ENCODE peak calls at places on chromosomes 16 and 17, in seven cellular contexts. X is breast epithelium, S is astrocyte of the spinal cord, W is uterus, N is cardiac fibroblast, B is fibroblast of lung, F is fibroblast of mammary gland. U is an unnamed sample.

GRCh38 chr16:46976550-46976949 is 3.1 kb upstream of the DNAJA2 start:
- DNase-seq in X (no peak), S (no peak), W (no peak), N (no peak), B (no peak), F (no peak), U (peak; percentile 79)

GRCh38 chr16:86088287-86088686 is 189.3 kb downstream of the IRF8 start:
- DNase-seq in X (peak; percentile 34), S (no peak), W (no peak), N (no peak), B (no peak), F (no peak), U (no peak)

GRCh38 chr17:7041607-7042506 is 2.0 kb downstream of the SLC16A11 start:
- DNase-seq in X (no peak), S (no peak), W (no peak), N (peak; percentile 16), B (no peak), F (no peak), U (no peak)

GRCh38 chr17:59565959-59566324 is 532 bp downstream of the DHX40 start:
- DNase-seq in X (no peak), S (peak; percentile 81), W (no peak), N (peak; percentile 79), B (peak; percentile 78), F (peak; percentile 83), U (peak; percentile 75)

GRCh38 chr16:7366041-7366440 is 33.4 kb downstream of the RBFOX1 start:
- DNase-seq in X (no peak), S (no peak), W (no peak), N (no peak), B (no peak), F (no peak), U (no peak)

GRCh38 chr17:17944743-17945142 is 27.5 kb downstream of the TOM1L2 start:
- DNase-seq in X (no peak), S (no peak), W (no peak), N (no peak), B (no peak), F (no peak), U (no peak)

GRCh38 chr17:67066717-67067116 is 22.4 kb downstream of the CACNG1 start:
- DNase-seq in X (no peak), S (no peak), W (no peak), N (no peak), B (no peak), F (no peak), U (no peak)

GRCh38 chr17:15999974-16000827 is 577 bp downstream of the TTC19 start:
- DNase-seq in X (no peak), S (peak; percentile 38), W (peak; percentile 47), N (peak; percentile 44), B (peak; percentile 41), F (peak; percentile 33), U (no peak)

GRCh38 chr17:7477392-7478275 is 1.8 kb downstream of the ZBTB4 start:
- DNase-seq in X (peak; percentile 73), S (peak; percentile 57), W (no peak), N (peak; percentile 77), B (peak; percentile 87), F (peak; percentile 83), U (no peak)

DNA sequence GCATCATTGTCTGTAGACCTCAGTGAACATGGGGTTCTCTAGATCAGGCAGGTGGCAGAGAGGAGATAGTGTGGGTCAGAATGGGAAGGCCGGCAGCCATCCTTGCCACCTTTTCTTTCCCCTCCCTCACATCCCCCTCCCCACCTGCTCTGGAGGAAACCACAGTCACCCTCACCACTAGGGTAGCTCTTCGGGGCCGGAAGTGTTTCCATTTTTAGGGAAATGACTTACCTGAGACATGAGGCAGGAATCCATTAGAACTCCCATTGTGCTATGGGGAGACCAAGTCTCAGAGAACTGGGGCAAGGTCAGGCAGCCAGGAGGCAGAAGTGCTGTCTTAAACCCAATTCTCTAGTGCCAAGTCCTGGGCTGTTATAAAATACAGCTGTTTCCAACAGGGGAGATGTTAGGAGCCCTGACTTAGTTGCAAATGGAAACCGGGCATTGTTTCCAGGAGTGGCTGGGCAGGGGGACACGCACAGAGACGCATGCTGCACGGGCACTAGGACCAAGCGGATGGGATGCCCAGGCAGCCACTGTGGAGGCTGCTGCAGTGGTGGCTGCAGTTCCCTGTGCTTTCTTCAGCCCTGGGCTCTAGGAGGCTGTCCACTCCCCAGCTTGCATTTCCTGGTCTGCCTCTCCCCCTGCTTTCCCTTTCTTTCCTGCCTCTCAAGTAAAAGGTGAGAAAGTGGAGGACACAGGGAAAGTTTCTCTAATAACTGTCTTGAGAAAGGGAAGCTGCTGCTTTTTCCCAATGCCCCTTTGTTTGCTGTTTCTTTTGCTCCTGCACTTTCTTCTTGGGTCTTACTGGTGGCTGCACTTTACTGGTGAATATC is 2.8 kb downstream of the HAS3 start:
- DNase-seq in X (no peak), S (no peak), W (no peak), N (no peak), B (no peak), F (no peak), U (no peak)
- H3K4me3 ChIP-seq in X (no peak overlapping the region), S (no peak overlapping the region), W (no peak overlapping the region), N (no peak overlapping the region), B (no peak overlapping the region), F (no peak overlapping the region), U (no peak overlapping the region)

GRCh38 chr17:63154586-63155244 is 188.7 kb downstream of the TANC2 start:
- DNase-seq in X (no peak), S (no peak), W (no peak), N (no peak), B (no peak), F (no peak), U (no peak)
- TF ChIP-seq CTCF in X (no peak), S (no peak), W (no peak), N (no peak), B (no peak), F (no peak), U (no peak)

GRCh38 chr16:89923640-89924297 is 627 bp downstream of the TUBB3 start:
- DNase-seq in X (no peak), S (no peak), W (no peak), N (no peak), B (no peak), F (no peak), U (no peak)
- H3K4me3 ChIP-seq in X (peak overlapping the region; percentile 54), S (peak overlapping the region; percentile 94), W (no peak overlapping the region), N (peak overlapping the region; percentile 85), B (peak overlapping the region; percentile 82), F (peak overlapping the region; percentile 57), U (peak overlapping the region; percentile 66)

GRCh38 chr16:50322333-50322732 is 46.5 kb downstream of the BRD7 start:
- DNase-seq in X (no peak), S (no peak), W (no peak), N (no peak), B (no peak), F (no peak), U (no peak)

GRCh38 chr16:50320310-50320709 is 48.5 kb downstream of the BRD7 start:
- DNase-seq in X (no peak), S (no peak), W (no peak), N (no peak), B (no peak), F (no peak), U (no peak)

GRCh38 chr16:50326264-50326663 is 42.5 kb downstream of the BRD7 start:
- DNase-seq in X (no peak), S (no peak), W (no peak), N (no peak), B (no peak), F (no peak), U (no peak)

GRCh38 chr16:50324345-50324744 is 44.4 kb downstream of the BRD7 start:
- DNase-seq in X (no peak), S (no peak), W (no peak), N (no peak), B (no peak), F (no peak), U (no peak)

DNA sequence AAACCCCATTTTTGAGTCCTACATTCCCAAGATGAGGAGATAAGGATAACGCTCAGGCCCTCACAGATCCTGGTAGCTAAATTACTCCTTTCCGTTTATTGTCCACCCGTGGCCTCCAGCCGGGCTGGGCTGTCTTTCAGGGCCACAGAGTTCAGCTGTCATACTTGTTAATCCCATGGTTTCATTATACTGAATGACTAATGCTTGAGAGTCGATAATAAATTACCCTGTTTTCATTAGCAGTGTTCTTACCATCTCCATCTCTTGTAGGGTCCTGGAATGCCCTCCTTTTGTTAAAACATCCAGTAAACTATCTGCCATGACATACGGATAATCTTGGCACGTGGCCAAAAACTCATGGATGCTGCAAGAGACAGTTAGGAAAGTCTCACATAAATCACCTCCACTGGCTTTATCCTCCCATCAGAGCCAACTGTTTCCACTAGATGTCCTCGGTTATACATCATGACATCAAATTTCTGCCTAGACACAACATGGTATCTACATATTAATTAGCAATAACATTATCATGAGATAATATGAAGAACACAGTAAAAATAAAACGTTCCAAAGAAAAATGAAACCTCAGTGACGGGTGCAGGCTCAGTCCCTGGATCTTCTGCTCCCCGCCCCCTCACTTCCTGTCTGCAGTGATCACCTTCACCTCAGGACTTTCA is 45.3 kb downstream of the BRD7 start:
- DNase-seq in X (no peak), S (peak; percentile 38), W (no peak), N (peak; percentile 50), B (peak; percentile 60), F (peak; percentile 76), U (no peak)
- TF ChIP-seq CTCF in X (no peak), S (peak; percentile 24), W (no peak), N (peak; percentile 24), B (no peak), F (peak; percentile 24), U (peak; percentile 60)

GRCh38 chr17:61007980-61008379 is 330.3 kb downstream of the BCAS3 start:
- DNase-seq in X (no peak), S (peak; percentile 47), W (no peak), N (peak; percentile 56), B (peak; percentile 18), F (peak; percentile 20), U (no peak)
- H3K4me3 ChIP-seq in X (no peak overlapping the region), S (no peak overlapping the region), W (no peak overlapping the region), N (no peak overlapping the region), B (no peak overlapping the region), F (no peak overlapping the region), U (no peak overlapping the region)

GRCh38 chr17:45195424-45195823 is 26.3 kb upstream of the FMNL1 start:
- DNase-seq in X (no peak), S (no peak), W (no peak), N (no peak), B (no peak), F (no peak), U (no peak)

GRCh38 chr17:45189002-45189401 is 27.3 kb downstream of the HEXIM2 start:
- DNase-seq in X (no peak), S (no peak), W (no peak), N (no peak), B (no peak), F (no peak), U (no peak)

GRCh38 chr17:45186955-45187354 is 25.3 kb downstream of the HEXIM2 start:
- DNase-seq in X (no peak), S (no peak), W (no peak), N (no peak), B (no peak), F (no peak), U (no peak)

GRCh38 chr17:45190503-45191282 is 29.0 kb downstream of the HEXIM2 start:
- DNase-seq in X (no peak), S (no peak), W (no peak), N (no peak), B (no peak), F (no peak), U (no peak)
- TF ChIP-seq CTCF in X (no peak), S (no peak), W (no peak), N (no peak), B (no peak), F (no peak), U (no peak)

U was measured in LNCaP clone FGC.